ENCODE peak calls at places on chromosomes 7 and 10, in eight cellular contexts. L is hepatocyte, J is GM23248, C is HCT116, S is OCI-LY7, H is mammary epithelial cell, Y is PC-3, Q is SK-N-SH. D is an unnamed sample. For H3K36me3, the result is how much of the 10 kb centered on the place peaks cover.

GRCh38 chr10:62726142-62726541 is 78.4 kb upstream of the ADO start:
- DNase-seq in H (peak), S (no peak), Q (no peak), L (no peak), C (no peak), J (no peak), Y (peak), D (no peak)

GRCh38 chr10:17006631-17007161 is 122.9 kb downstream of the CUBN start:
- DNase-seq in J (peak), C (no peak), S (no peak), H (peak), Q (no peak), L (no peak), Y (no peak), D (no peak)

GRCh38 chr10:84257343-84258020 is 12.6 kb downstream of the RGR start:
- DNase-seq in Q (no peak), H (no peak), C (no peak), L (no peak), J (no peak), S (no peak), Y (no peak), D (no peak)

GRCh38 chr7:108316708-108317107 is 139.5 kb downstream of the NRCAM start:
- DNase-seq in L (no peak), Y (no peak), C (no peak), H (no peak), J (no peak), Q (no peak), S (no peak), D (no peak)

GRCh38 chr10:129405389-129405788 is 61.7 kb upstream of the MGMT start:
- DNase-seq in H (no peak), Q (no peak), L (no peak), Y (no peak), J (no peak), S (no peak), C (no peak), D (no peak)

GRCh38 chr7:149422914-149423285 is 38.0 kb downstream of the ZNF777 start:
- DNase-seq in J (no peak), Q (no peak), Y (no peak), L (no peak), S (no peak), H (no peak), C (no peak), D (no peak)

GRCh38 chr7:32587431-32587948 is 92.2 kb downstream of the AVL9 start:
- DNase-seq in S (no peak), L (no peak), Y (peak), H (no peak), J (peak), C (no peak), Q (no peak), D (no peak)

GRCh38 chr10:58856508-58857240 is 319.8 kb upstream of the PHYHIPL start:
- DNase-seq in Y (peak), Q (no peak), C (peak), J (peak), H (peak), S (no peak), L (peak), D (peak)

GRCh38 chr10:28054211-28054888 is 55.5 kb upstream of the ODAD2 start:
- DNase-seq in J (peak), Y (peak), Q (no peak), L (no peak), C (peak), S (no peak), H (peak), D (no peak)

GRCh38 chr7:139731802-139732470 is 45.9 kb downstream of the HIPK2 start:
- DNase-seq in Y (peak), J (peak), S (no peak), C (peak), Q (no peak), L (peak), H (peak), D (peak)

GRCh38 chr7:134870781-134871180 is 91.3 kb downstream of the CALD1 start:
- DNase-seq in L (no peak), Q (no peak), C (no peak), Y (no peak), S (no peak), J (no peak), H (no peak), D (no peak)

GRCh38 chr10:106136175-106136574 is 1028.3 kb downstream of the SORCS1 start:
- DNase-seq in L (no peak), Q (no peak), H (peak), J (no peak), Y (peak), S (no peak), C (no peak), D (no peak)

GRCh38 chr10:5529702-5530411 is 5.1 kb downstream of the CALML3 start:
- DNase-seq in L (no peak), S (no peak), Q (no peak), J (no peak), C (no peak), Y (no peak), H (no peak), D (no peak)

GRCh38 chr10:6563720-6564119 is 16.4 kb downstream of the PRKCQ start:
- DNase-seq in Y (no peak), J (no peak), Q (no peak), C (no peak), L (no peak), H (no peak), S (no peak), D (no peak)

GRCh38 chr10:96470108-96470743 is 43.5 kb downstream of the TLL2 start:
- DNase-seq in C (peak), S (peak), Y (peak), J (peak), Q (peak), L (peak), H (peak), D (peak)

GRCh38 chr7:114048386-114049235 is 129.8 kb upstream of the PPP1R3A start:
- DNase-seq in H (no peak), L (peak), Y (peak), J (peak), S (peak), C (no peak), Q (peak), D (no peak)

GRCh38 chr7:157352506-157352905 is 15.7 kb downstream of the DNAJB6 start:
- DNase-seq in H (no peak), Y (no peak), S (no peak), J (no peak), Q (no peak), C (no peak), L (no peak), D (no peak)
- H3K4me2 ChIP-seq in H (no peak), Y (no peak), S (no peak), J (no peak), Q (no peak), C (no peak), L (no peak), D (no peak)

GRCh38 chr10:68336952-68337351 is 4.2 kb upstream of the PBLD start:
- DNase-seq in Y (no peak), H (no peak), L (no peak), J (no peak), Q (no peak), S (no peak), C (no peak), D (no peak)
- H3K36me3 ChIP-seq in Y (half or more), H (under half), L (under half), J (under half), Q (half or more), S (half or more), C (under half), D (half or more)

GRCh38 chr10:44258019-44258418 is 126.9 kb downstream of the CXCL12 start:
- DNase-seq in S (no peak), H (no peak), Q (no peak), Y (no peak), J (peak), C (no peak), L (no peak), D (peak)

GRCh38 chr10:44260286-44260928 is 124.5 kb downstream of the CXCL12 start:
- DNase-seq in Y (no peak), S (no peak), Q (peak), C (no peak), J (no peak), H (no peak), L (no peak), D (peak)

GRCh38 chr10:44259090-44259874 is 125.6 kb downstream of the CXCL12 start:
- DNase-seq in S (no peak), Q (no peak), L (peak), J (no peak), Y (no peak), C (no peak), H (no peak), D (no peak)

GRCh38 chr10:44261296-44261695 is 123.6 kb downstream of the CXCL12 start:
- DNase-seq in S (no peak), J (peak), H (no peak), Y (no peak), C (no peak), Q (peak), L (no peak), D (no peak)

DNA sequence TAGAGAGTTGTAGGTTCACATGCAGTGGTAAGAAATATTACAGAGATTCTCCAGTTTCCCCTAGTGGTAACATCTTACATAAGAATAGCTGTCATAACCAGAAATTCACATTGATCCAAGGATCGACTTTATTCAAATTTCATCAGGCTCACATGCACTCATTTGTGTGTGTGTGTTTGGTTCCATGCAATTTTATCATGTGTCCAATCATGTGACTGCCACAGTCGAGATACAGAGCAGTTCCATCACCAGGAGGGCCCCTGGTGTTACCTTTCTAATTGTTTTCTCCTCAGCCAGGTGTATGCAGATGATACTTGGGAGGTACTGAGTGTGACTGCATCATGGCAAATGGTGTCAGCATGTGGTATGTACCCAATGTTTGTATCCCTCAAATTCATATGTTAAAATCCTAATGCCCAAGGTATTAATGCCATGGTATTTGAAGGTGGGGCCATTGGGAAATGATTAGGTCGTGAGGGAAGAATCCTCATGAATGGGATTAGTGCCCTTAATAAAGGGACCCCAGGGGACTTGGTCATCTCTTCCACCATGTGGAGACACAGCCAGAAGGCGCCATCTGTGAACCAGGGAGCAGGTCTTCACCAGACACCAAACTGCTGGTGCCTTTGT is 126.3 kb downstream of the CXCL12 start:
- DNase-seq in S (no peak), J (no peak), Y (no peak), L (no peak), H (no peak), Q (no peak), C (no peak), D (no peak)
- H3K4me2 ChIP-seq in S (no peak), J (no peak), Y (no peak), L (peak), H (no peak), Q (no peak), C (no peak), D (no peak)

DNA sequence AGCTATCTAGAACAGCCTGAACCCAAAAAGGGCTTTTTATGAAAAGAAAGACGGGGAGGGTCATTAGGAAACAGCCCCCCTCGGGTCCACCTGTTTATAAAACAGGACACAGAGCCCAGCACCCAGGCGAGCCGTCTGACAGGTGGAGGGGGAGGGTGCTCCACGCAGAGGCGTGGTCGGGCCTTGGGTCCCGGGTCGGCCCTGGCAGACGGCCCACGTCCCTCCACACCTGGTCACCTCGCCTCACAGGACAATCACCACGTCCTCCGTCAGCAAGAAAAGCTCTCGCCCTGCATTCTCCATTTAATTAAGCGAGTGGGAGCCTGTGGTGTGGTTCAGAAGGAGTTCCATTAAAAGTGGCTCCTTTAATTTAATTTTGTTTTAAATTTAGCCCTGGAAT is 42.3 kb upstream of the FOXL3 start:
- DNase-seq in C (no peak), S (no peak), H (no peak), J (no peak), Y (no peak), L (no peak), Q (no peak), D (no peak)
- H3K36me3 ChIP-seq in C (under half), S (under half), H (under half), J (under half), Y (under half), L (under half), Q (under half), D (under half)

GRCh38 chr7:13982940-13983677 is 6.4 kb downstream of the ETV1 start:
- DNase-seq in S (no peak), Q (no peak), Y (no peak), J (no peak), C (no peak), L (no peak), H (no peak), D (no peak)

GRCh38 chr7:13984831-13985685 is 4.4 kb downstream of the ETV1 start:
- DNase-seq in Y (no peak), H (no peak), L (no peak), J (no peak), Q (no peak), S (no peak), C (no peak), D (no peak)

GRCh38 chr7:13979671-13980438 is 9.6 kb downstream of the ETV1 start:
- DNase-seq in L (no peak), Q (no peak), S (no peak), Y (peak), H (no peak), C (no peak), J (peak), D (no peak)

GRCh38 chr7:13981070-13981469 is 8.4 kb downstream of the ETV1 start:
- DNase-seq in C (peak), J (peak), H (peak), Q (peak), Y (peak), S (no peak), L (peak), D (peak)

GRCh38 chr7:13980474-13980873 is 9.0 kb downstream of the ETV1 start:
- DNase-seq in Q (no peak), H (no peak), J (peak), L (no peak), C (no peak), Y (no peak), S (no peak), D (no peak)
- H3K4me2 ChIP-seq in Q (peak), H (peak), J (peak), L (peak), C (peak), Y (peak), S (no peak), D (no peak)

D was measured in PC-9.